ENCODE peak calls at places on chromosomes 4 and X, in eight cellular contexts. G is breast epithelium, J is thoracic aorta, K is left ventricle myocardium inferior, Y is endothelial cell of umbilical vein, X is caudate nucleus, V is thyroid gland, T is stomach. U is an unnamed sample.

GRCh38 chr4:117755438-117755837 is 278.8 kb upstream of the NDST3 start:
- DNase-seq in Y (no peak), T (no peak), V (no peak), J (no peak), G (no peak), X (no peak), K (no peak), U (no peak)

GRCh38 chr4:110533590-110533910 is 57.6 kb downstream of the ENPEP start:
- DNase-seq in X (no peak), V (no peak), G (no peak), T (no peak), Y (no peak), J (no peak), K (no peak), U (no peak)

GRCh38 chr4:16123356-16124084 is 39.7 kb upstream of the PROM1 start:
- DNase-seq in J (no peak), X (no peak), V (peak), Y (no peak), T (peak), G (no peak), K (no peak), U (peak)

GRCh38 chr4:47442980-47443379 is 20.5 kb downstream of the COMMD8 start:
- DNase-seq in V (no peak), T (no peak), G (no peak), J (no peak), K (no peak), X (peak), Y (no peak), U (no peak)

GRCh38 chrX:77749695-77750094 is 36.3 kb downstream of the ATRX start:
- DNase-seq in J (no peak), K (no peak), G (no peak), X (no peak), T (no peak), V (no peak), Y (no peak), U (no peak)

GRCh38 chrX:41475166-41475565 is 28.0 kb downstream of the NYX start:
- DNase-seq in G (no peak), J (no peak), K (no peak), Y (no peak), T (no peak), V (no peak), X (no peak), U (no peak)

GRCh38 chrX:150897371-150898319 is 823 bp downstream of the CD99L2 start:
- DNase-seq in T (peak), V (peak), G (no peak), J (no peak), K (no peak), Y (peak), X (no peak), U (no peak)

GRCh38 chr4:184899261-184900134 is 73.7 kb upstream of the ACSL1 start:
- DNase-seq in T (peak), G (peak), X (no peak), J (no peak), Y (no peak), V (peak), K (peak), U (no peak)

GRCh38 chr4:88599298-88599697 is 7.0 kb downstream of the HERC3 start:
- DNase-seq in K (no peak), G (no peak), X (no peak), V (peak), T (no peak), Y (peak), J (no peak), U (no peak)

GRCh38 chr4:31645211-31645610 is 925.0 kb downstream of the PCDH7 start:
- DNase-seq in Y (no peak), G (no peak), J (no peak), K (no peak), V (no peak), T (no peak), X (no peak), U (no peak)

GRCh38 chr4:17814140-17814539 is 3.4 kb downstream of the NCAPG start:
- DNase-seq in V (no peak), J (no peak), G (no peak), X (no peak), K (no peak), Y (peak), T (no peak), U (no peak)

GRCh38 chr4:74311696-74312313 is 3.5 kb downstream of the EPGN start:
- DNase-seq in J (no peak), V (no peak), Y (peak), G (no peak), T (no peak), X (peak), K (no peak), U (no peak)

GRCh38 chr4:94413085-94413685 is 38.6 kb upstream of the PDLIM5 start:
- DNase-seq in T (no peak), V (no peak), J (no peak), K (no peak), X (no peak), Y (no peak), G (no peak), U (no peak)

GRCh38 chrX:110136136-110136535 is 133.2 kb downstream of the TMEM164 start:
- DNase-seq in G (no peak), K (no peak), T (no peak), V (no peak), J (no peak), Y (no peak), X (no peak), U (no peak)

GRCh38 chr4:154507170-154507569 is 15.6 kb upstream of the DCHS2 start:
- DNase-seq in T (no peak), X (no peak), G (no peak), K (no peak), V (peak), J (no peak), Y (no peak), U (no peak)

GRCh38 chrX:112967341-112967740 is 126.7 kb upstream of the AMOT start:
- DNase-seq in Y (no peak), T (no peak), X (no peak), G (no peak), V (no peak), K (no peak), J (no peak), U (no peak)

GRCh38 chr4:36432556-36432955 is 151.1 kb downstream of the DTHD1 start:
- DNase-seq in J (no peak), V (no peak), K (no peak), T (no peak), G (no peak), Y (no peak), X (no peak), U (no peak)

GRCh38 chrX:55210931-55211677 is 9.0 kb upstream of the PAGE5 start:
- DNase-seq in G (no peak), T (no peak), J (no peak), V (no peak), X (no peak), Y (no peak), K (no peak), U (no peak)

GRCh38 chrX:150362599-150363481 is at the start of gene MAMLD1:
- DNase-seq in K (peak), T (peak), G (no peak), V (peak), X (peak), J (peak), Y (peak), U (no peak)

GRCh38 chr4:72375050-72375736 is 193.8 kb downstream of the ADAMTS3 start:
- DNase-seq in G (no peak), V (no peak), J (no peak), T (no peak), Y (no peak), X (no peak), K (no peak), U (no peak)
- H3K27ac ChIP-seq in G (no peak), V (no peak), J (no peak), T (no peak), Y (no peak), X (no peak), K (no peak), U (no peak)

DNA sequence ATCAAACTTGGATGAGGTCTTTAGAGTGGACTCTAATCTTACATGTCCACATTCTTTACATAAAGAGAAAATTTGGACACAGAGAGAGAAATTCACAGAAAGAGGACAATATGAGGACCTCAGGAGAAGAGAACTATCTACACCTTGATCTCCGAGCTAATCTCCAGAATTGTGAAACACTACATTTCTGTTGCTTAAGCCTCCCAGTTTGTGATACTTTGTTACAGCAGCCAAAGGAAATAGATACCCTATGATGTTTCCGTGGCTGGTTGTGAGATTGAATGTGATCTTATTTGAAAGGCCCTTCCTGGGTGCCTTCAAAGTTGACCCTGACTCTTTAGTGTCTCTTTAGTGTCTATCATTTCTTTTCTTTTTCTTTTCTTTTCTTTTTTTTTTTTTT is 326.1 kb upstream of the CLNK start:
- DNase-seq in J (no peak), Y (no peak), G (no peak), X (no peak), K (no peak), T (no peak), V (no peak), U (no peak)
- H3K27ac ChIP-seq in J (no peak), Y (no peak), G (no peak), X (no peak), K (no peak), T (no peak), V (no peak), U (no peak)

GRCh38 chr4:39541987-39542632 is 14.9 kb upstream of the UGDH start:
- DNase-seq in K (no peak), X (no peak), V (no peak), G (no peak), Y (no peak), J (no peak), T (no peak), U (no peak)

GRCh38 chr4:39544580-39545315 is 17.5 kb upstream of the UGDH start:
- DNase-seq in X (no peak), T (no peak), G (no peak), K (no peak), Y (no peak), J (no peak), V (no peak), U (no peak)

GRCh38 chr4:39542633-39543393 is 15.6 kb upstream of the UGDH start:
- DNase-seq in T (peak), K (no peak), G (no peak), J (no peak), X (no peak), Y (no peak), V (no peak), U (no peak)

GRCh38 chr4:39533541-39533940 is 6.3 kb upstream of the UGDH start:
- DNase-seq in T (no peak), K (no peak), V (no peak), G (no peak), J (no peak), Y (no peak), X (no peak), U (no peak)

DNA sequence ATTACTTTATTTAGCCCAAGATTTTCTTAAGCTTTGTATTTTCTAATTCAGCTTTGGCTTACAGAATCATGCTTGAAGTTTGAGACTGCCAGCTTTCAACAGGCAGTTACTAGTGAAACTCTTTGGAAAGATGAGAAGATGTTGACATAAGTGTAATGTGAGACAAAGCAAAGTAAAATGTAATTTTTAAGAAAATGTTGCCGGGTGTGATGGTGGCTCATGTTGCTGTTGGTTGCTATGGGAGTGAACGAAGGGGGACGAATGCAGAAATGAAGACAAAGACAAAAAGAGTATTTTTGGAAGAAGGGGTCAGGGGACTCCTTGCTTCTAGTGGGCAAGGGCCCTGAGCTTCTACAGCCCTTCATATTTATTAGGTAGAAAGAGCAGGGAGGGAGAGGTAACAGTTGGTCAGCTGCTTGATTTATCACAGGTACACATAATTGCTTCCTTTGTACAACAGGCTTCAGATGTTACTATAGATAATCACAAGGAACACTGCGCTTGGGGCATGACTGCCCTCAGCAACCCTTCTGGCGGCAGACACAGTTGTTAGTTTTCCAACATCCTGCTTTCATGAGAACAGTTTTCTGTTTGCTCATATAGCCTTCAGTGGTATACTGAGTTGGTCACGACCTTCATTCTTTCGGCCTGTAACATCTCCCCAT is 11.9 kb upstream of the UGDH start:
- DNase-seq in J (no peak), T (peak), K (no peak), Y (no peak), X (no peak), V (no peak), G (no peak), U (no peak)
- H3K27ac ChIP-seq in J (no peak), T (no peak), K (no peak), Y (no peak), X (no peak), V (no peak), G (peak), U (no peak)

DNA sequence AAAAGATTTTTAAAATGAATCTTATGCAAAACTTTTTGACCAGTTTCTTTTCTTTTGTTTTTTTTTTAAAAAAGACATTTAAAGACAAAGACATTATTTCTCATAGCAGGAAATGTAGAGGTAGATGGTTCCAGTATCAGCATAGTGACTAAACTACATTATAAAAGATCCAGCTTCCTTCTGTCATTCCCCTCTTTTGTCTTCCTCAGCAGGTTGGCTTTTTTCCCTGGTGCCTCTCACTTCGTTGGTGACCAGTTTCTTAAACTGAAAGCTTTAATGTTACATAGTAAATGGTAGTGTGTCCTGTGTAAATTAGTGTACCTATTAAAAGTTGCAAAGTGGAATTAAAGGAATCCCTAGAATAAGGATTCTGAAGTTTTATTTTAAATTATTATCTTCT is 36.1 kb downstream of the DCK start:
- DNase-seq in Y (no peak), X (no peak), G (no peak), J (no peak), V (no peak), K (no peak), T (no peak), U (no peak)
- H3K27ac ChIP-seq in Y (no peak), X (no peak), G (no peak), J (no peak), V (no peak), K (no peak), T (no peak), U (no peak)

GRCh38 chrX:122501652-122502051 is 682.4 kb upstream of the GRIA3 start:
- DNase-seq in T (no peak), K (no peak), X (no peak), J (no peak), G (no peak), Y (no peak), V (no peak), U (no peak)
- H3K27ac ChIP-seq in T (no peak), K (no peak), X (no peak), J (no peak), G (no peak), Y (no peak), V (no peak), U (no peak)

GRCh38 chr4:108693819-108694218 is 43.4 kb downstream of the OSTC start:
- DNase-seq in T (no peak), Y (no peak), K (no peak), X (no peak), V (no peak), G (no peak), J (no peak), U (no peak)

GRCh38 chr4:108693211-108693610 is 42.8 kb downstream of the OSTC start:
- DNase-seq in V (no peak), K (no peak), Y (no peak), G (no peak), T (no peak), X (no peak), J (no peak), U (no peak)

GRCh38 chr4:108694423-108694822 is 44.0 kb downstream of the OSTC start:
- DNase-seq in V (no peak), Y (no peak), K (no peak), G (no peak), X (no peak), T (no peak), J (no peak), U (no peak)

GRCh38 chr4:108695062-108695461 is 44.7 kb downstream of the OSTC start:
- DNase-seq in X (no peak), Y (no peak), K (no peak), V (no peak), G (no peak), J (no peak), T (no peak), U (no peak)

DNA sequence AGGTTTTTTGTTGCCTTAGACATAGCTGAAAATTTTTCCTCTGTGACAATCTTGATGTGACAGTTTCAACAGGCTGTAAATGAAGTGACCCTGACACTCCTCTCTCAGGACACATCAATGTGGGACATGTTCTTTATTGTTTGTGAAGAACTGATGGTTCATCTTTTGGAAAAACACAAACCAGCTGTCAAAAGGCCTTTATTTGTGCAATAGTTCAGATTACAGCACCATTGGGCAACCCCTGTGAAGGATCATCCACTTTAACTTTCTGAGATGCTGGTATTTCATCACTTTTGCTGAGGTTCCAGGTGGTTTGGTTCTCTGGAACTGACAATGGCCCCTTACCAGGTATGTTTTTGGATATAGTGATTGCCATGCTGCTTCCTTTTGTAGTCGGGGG is 40.3 kb downstream of the OSTC start:
- DNase-seq in G (no peak), T (no peak), K (no peak), Y (no peak), J (no peak), V (no peak), X (no peak), U (no peak)
- H3K27ac ChIP-seq in G (no peak), T (no peak), K (no peak), Y (no peak), J (no peak), V (no peak), X (no peak), U (no peak)

DNA sequence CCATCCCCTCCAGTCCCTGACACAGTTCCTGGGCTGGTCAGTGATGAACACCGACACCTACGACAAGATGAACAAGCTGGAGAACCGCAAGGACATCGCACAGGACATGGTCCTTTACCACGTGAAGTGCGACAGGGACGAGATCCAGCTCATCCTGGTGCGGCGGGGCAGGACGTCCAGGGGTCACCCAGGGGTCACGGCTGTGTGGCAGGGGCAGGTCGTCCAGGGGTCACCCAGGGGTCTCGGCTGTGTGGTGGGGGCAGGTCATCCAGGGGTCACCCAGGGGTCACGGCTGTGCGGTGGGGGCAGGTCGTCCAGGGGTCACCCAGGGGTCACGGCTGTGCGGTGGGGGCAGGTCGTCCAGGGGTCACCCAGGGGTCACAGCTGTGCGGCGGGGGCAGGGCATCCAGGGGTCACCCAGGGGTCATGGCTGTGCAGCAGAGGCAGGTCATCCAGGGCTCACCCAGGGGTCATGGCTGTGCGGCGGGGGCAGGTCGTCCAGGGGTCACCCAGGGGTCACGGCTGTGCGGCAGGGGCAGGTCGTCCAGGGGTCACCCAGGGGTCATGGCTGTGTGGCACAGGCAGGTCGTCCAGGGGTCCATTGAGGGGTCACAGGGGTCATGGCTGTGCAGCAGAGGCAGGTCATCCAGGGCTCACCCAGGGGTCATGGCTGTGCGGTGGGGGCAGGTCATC is 16.6 kb downstream of the ATP5ME start:
- DNase-seq in X (no peak), V (no peak), K (no peak), J (no peak), T (no peak), Y (no peak), G (no peak), U (no peak)
- H3K27ac ChIP-seq in X (peak), V (no peak), K (no peak), J (no peak), T (no peak), Y (no peak), G (no peak), U (peak)

DNA sequence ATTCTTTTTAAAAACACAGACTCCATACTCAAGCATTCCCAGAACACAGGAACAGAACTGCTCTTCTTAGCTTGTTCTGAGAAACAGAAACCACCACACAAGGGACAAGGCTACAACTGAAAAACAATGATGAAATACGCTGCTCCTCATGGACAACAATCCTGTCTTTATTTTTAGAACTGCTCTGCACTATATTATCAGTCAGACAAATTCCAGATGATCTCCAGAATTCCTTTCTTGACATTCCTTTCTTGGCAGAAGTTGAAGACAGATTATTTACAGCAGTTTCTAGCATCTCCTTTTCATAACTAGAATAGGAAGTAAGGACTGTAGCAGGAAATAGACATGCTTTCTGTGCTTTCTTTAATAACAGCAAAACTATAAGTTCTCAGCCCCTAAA is 36.1 kb downstream of the ANTXR2 start:
- DNase-seq in V (no peak), T (no peak), J (no peak), X (no peak), Y (peak), G (no peak), K (no peak), U (no peak)
- H3K27ac ChIP-seq in V (no peak), T (peak), J (peak), X (no peak), Y (peak), G (peak), K (peak), U (no peak)

DNA sequence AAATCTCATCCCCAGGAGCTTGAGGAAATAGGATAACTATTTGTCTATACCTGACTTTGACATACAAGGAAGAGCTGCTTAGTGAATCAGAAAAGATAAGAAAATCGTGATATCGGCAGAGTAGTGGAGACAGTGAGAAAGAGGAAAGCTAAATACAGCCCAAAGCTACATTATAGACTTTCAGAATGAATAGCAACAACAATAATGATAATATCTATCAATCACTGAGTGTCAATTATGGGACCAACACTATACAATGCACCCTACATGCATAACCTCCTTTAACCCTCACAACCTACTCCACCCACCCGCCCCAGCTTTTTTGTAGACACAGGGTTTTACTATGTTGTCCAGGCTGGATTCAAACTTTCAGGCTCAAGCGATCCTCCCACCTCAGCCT is 205.1 kb downstream of the PPP3CA start:
- DNase-seq in X (no peak), J (no peak), K (no peak), V (no peak), Y (no peak), T (no peak), G (no peak), U (no peak)
- H3K27ac ChIP-seq in X (no peak), J (no peak), K (no peak), V (no peak), Y (no peak), T (no peak), G (no peak), U (no peak)